ENCODE peak calls at places on chromosomes 5 and 9, in eight cellular contexts. H is bronchial epithelial cell; A is adipocyte; S is left ventricle myocardium inferior; J is CD4-positive, CD25-positive, alpha-beta regulatory T cell; E is WERI-Rb-1; B is body of pancreas; R is right cardiac atrium. W is an unnamed sample. For H3K27me3, the result is how much of the 10 kb centered on the place peaks cover.

GRCh38 chr5:171682801-171683200 is 102.8 kb upstream of the SMIM23 start:
- DNase-seq in H (no peak), A (no peak), S (no peak), J (no peak), E (no peak), B (no peak), R (no peak), W (no peak)

GRCh38 chr5:94276056-94276455 is 342.3 kb downstream of the KIAA0825 start:
- DNase-seq in H (peak), A (peak), S (no peak), J (no peak), E (no peak), B (no peak), R (no peak), W (no peak)

GRCh38 chr9:136305822-136306690 is 2.2 kb upstream of the CCDC187 start:
- DNase-seq in H (no peak), A (no peak), S (no peak), J (peak), E (no peak), B (no peak), R (peak), W (no peak)

GRCh38 chr9:137387034-137387890 is 35.7 kb downstream of the EXD3 start:
- DNase-seq in H (no peak), A (no peak), S (no peak), J (peak), E (no peak), B (no peak), R (peak), W (no peak)

GRCh38 chr9:104810421-104811339 is 46.8 kb downstream of the NIPSNAP3B start:
- DNase-seq in H (peak), A (peak), S (no peak), J (no peak), E (no peak), B (peak), R (no peak), W (no peak)

GRCh38 chr9:80501635-80502034 is 929.9 kb downstream of the TLE4 start:
- DNase-seq in H (peak), A (peak), S (no peak), J (no peak), E (no peak), B (no peak), R (no peak), W (no peak)

GRCh38 chr9:602716-603115 is 238.8 kb upstream of the DMRT1 start:
- DNase-seq in H (no peak), A (no peak), S (no peak), J (no peak), E (no peak), B (no peak), R (no peak), W (no peak)

GRCh38 chr5:57111993-57112392 is 61.9 kb upstream of the GPBP1 start:
- DNase-seq in H (no peak), A (no peak), S (no peak), J (no peak), E (no peak), B (no peak), R (no peak), W (no peak)

GRCh38 chr5:59584858-59585846 is 308.4 kb downstream of the PDE4D start:
- DNase-seq in H (no peak), A (no peak), S (no peak), J (no peak), E (no peak), B (no peak), R (no peak), W (no peak)

GRCh38 chr5:7467179-7467578 is 71.2 kb downstream of the ADCY2 start:
- DNase-seq in H (no peak), A (no peak), S (no peak), J (no peak), E (no peak), B (no peak), R (no peak), W (no peak)

GRCh38 chr9:107665057-107665456 is 175.5 kb upstream of the KLF4 start:
- DNase-seq in H (no peak), A (no peak), S (no peak), J (no peak), E (no peak), B (no peak), R (no peak), W (no peak)

GRCh38 chr5:74953601-74953960 is 87.4 kb upstream of the FAM169A start:
- DNase-seq in H (no peak), A (no peak), S (no peak), J (no peak), E (no peak), B (no peak), R (no peak), W (no peak)

GRCh38 chr9:87884578-87885459 is 2.1 kb downstream of the SPATA31E1 start:
- DNase-seq in H (no peak), A (no peak), S (no peak), J (no peak), E (no peak), B (no peak), R (no peak), W (peak)

GRCh38 chr9:2157277-2158105 is 142.3 kb downstream of the SMARCA2 start:
- DNase-seq in H (peak), A (peak), S (peak), J (peak), E (no peak), B (peak), R (peak), W (no peak)

GRCh38 chr5:55877655-55878054 is 26.5 kb downstream of the IL31RA start:
- DNase-seq in H (no peak), A (no peak), S (no peak), J (no peak), E (no peak), B (no peak), R (no peak), W (no peak)

GRCh38 chr5:151523335-151523734 is 67.8 kb downstream of the FAT2 start:
- DNase-seq in H (peak), A (peak), S (no peak), J (peak), E (peak), B (peak), R (no peak), W (peak)

GRCh38 chr9:90365646-90366045 is 277.0 kb downstream of the DIRAS2 start:
- DNase-seq in H (peak), A (peak), S (no peak), J (no peak), E (no peak), B (no peak), R (no peak), W (no peak)

GRCh38 chr5:72101828-72102227 is 5.4 kb upstream of the MAP1B start:
- DNase-seq in H (peak), A (no peak), S (no peak), J (no peak), E (no peak), B (no peak), R (no peak), W (no peak)

GRCh38 chr5:149450199-149450598 is 71.1 kb upstream of the IL17B start:
- DNase-seq in H (no peak), A (peak), S (peak), J (no peak), E (no peak), B (peak), R (peak), W (no peak)

GRCh38 chr9:92406506-92406905 is 2.1 kb upstream of the OGN start:
- DNase-seq in H (no peak), A (peak), S (no peak), J (peak), E (no peak), B (peak), R (peak), W (no peak)

GRCh38 chr5:149445739-149446369 is 66.8 kb upstream of the IL17B start:
- DNase-seq in H (peak), A (peak), S (no peak), J (no peak), E (no peak), B (no peak), R (peak), W (no peak)

GRCh38 chr5:168132186-168132585 is 159.3 kb upstream of the WWC1 start:
- DNase-seq in H (no peak), A (peak), S (no peak), J (no peak), E (no peak), B (no peak), R (no peak), W (no peak)

GRCh38 chr5:172412724-172413260 is 41.5 kb downstream of the SH3PXD2B start:
- DNase-seq in H (peak), A (peak), S (peak), J (peak), E (no peak), B (peak), R (peak), W (peak)

GRCh38 chr5:177140312-177140711 is 6.7 kb downstream of the NSD1 start:
- DNase-seq in H (no peak), A (no peak), S (no peak), J (no peak), E (no peak), B (no peak), R (no peak), W (no peak)

GRCh38 chr5:124870070-124870469 is 123.6 kb upstream of the ZNF608 start:
- DNase-seq in H (no peak), A (no peak), S (no peak), J (no peak), E (no peak), B (no peak), R (no peak), W (no peak)
- H3K27me3 ChIP-seq in H (under half), A (under half), S (under half), J (under half), E (under half), B (under half), R (under half), W (under half)

DNA sequence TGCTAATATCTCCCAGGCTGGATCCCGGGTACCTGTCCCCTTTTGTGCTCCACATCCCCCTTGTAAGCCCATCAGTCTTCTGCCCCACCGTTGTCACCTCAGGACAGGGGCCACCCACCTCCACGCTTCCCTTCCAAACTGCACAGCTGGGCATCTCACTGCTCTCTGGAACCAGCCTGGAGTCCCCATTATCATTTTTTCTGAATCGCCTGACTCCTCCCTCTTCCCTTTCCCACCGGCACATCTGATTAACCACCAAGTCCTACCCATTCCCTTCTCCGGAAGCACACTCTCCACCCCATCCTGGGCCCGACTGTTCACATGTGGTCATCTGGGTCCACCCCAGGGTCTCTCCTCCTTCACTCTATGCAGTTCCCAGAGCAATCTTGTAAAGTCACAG is 53.9 kb downstream of the PSD2 start:
- DNase-seq in H (no peak), A (no peak), S (no peak), J (no peak), E (no peak), B (no peak), R (peak), W (no peak)
- H3K27me3 ChIP-seq in H (under half), A (under half), S (under half), J (under half), E (under half), B (under half), R (under half), W (under half)

GRCh38 chr5:10557747-10558295 is 6.0 kb upstream of the ANKRD33B start:
- DNase-seq in H (no peak), A (no peak), S (no peak), J (no peak), E (no peak), B (no peak), R (no peak), W (no peak)
- H3K27me3 ChIP-seq in H (under half), A (under half), S (under half), J (under half), E (under half), B (under half), R (under half), W (under half)

GRCh38 chr9:126621056-126621918 is 7.6 kb downstream of the LMX1B start:
- DNase-seq in H (no peak), A (no peak), S (no peak), J (no peak), E (no peak), B (no peak), R (peak), W (peak)
- H3K27me3 ChIP-seq in H (half or more), A (half or more), S (half or more), J (under half), E (half or more), B (under half), R (under half), W (half or more)

GRCh38 chr5:109965634-109966033 is 275.9 kb downstream of the MAN2A1 start:
- DNase-seq in H (no peak), A (no peak), S (no peak), J (no peak), E (no peak), B (no peak), R (no peak), W (no peak)
- H3K27me3 ChIP-seq in H (under half), A (under half), S (under half), J (under half), E (under half), B (under half), R (under half), W (under half)

DNA sequence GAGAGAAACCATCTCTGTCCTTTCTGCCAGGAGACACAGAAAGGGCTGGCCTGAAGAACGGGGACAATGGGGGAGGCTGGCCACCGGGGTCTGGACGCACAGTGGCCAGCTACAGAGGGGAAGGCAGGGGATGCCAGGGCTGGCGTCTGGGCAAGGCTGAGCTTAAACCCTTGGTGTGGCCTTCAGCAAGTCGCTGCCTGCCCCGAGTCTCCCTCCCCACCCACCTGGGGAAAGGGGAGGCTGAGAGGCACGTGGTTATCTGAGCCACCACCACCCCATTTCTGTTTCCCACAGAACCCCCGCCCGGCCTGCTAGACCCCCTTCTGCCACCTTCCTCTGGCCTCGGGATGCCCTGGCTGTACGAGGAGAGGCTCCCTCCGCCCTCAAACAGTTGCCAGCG is 115.3 kb downstream of the VAV2 start:
- DNase-seq in H (peak), A (no peak), S (no peak), J (no peak), E (no peak), B (no peak), R (no peak), W (no peak)
- H3K27me3 ChIP-seq in H (under half), A (under half), S (under half), J (under half), E (under half), B (under half), R (under half), W (under half)

DNA sequence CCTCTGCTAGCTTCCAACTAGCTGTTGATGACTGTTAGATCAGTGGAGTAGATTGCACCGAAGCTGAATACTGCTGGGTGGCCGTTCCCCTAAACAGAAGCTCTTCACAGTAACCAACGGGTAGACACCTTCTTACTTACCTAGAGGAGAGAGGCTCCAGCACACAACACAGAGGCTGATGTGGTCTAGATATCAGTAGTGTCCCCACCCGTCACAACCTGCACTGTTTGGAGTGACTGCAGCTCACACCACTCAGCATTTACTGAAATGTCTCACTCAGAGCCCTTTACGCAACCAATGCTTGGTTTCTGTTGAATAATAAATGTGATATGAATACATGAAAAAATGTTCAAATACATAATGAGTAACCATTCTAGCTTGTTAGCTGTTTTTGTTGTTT is 5.3 kb downstream of the TMEM174 start:
- DNase-seq in H (no peak), A (no peak), S (no peak), J (no peak), E (no peak), B (no peak), R (no peak), W (no peak)
- H3K27me3 ChIP-seq in H (under half), A (under half), S (half or more), J (under half), E (under half), B (under half), R (under half), W (under half)

GRCh38 chr5:593511-593910 is 18.6 kb upstream of the CEP72 start:
- DNase-seq in H (no peak), A (no peak), S (no peak), J (no peak), E (peak), B (no peak), R (no peak), W (no peak)

GRCh38 chr5:592158-592557 is 20.0 kb upstream of the CEP72 start:
- DNase-seq in H (peak), A (no peak), S (no peak), J (no peak), E (peak), B (no peak), R (no peak), W (no peak)

GRCh38 chr5:595285-595684 is 16.9 kb upstream of the CEP72 start:
- DNase-seq in H (no peak), A (no peak), S (no peak), J (no peak), E (no peak), B (no peak), R (no peak), W (no peak)

GRCh38 chr5:591746-592145 is 20.4 kb upstream of the CEP72 start:
- DNase-seq in H (no peak), A (no peak), S (no peak), J (no peak), E (peak), B (no peak), R (no peak), W (no peak)

GRCh38 chr5:594241-594860 is 17.8 kb upstream of the CEP72 start:
- DNase-seq in H (no peak), A (no peak), S (no peak), J (no peak), E (peak), B (no peak), R (no peak), W (no peak)
- H3K27me3 ChIP-seq in H (under half), A (half or more), S (half or more), J (under half), E (under half), B (under half), R (under half), W (under half)